ENCODE peak calls at places on chromosomes 7 and 10, in ten cellular contexts. J is heart right ventricle; X is foreskin fibroblast; B is heart left ventricle; M is Karpas-422; V is bronchial epithelial cell; Z is brain microvascular endothelial cell; I is CD4-positive, alpha-beta memory T cell; G is adrenal gland; F is choroid plexus epithelial cell. A is an unnamed sample.

GRCh38 chr7:51316666-51317581 is at the start of gene COBL:
- DNase-seq in J (peak), F (no peak), G (no peak), Z (no peak), V (no peak), I (no peak), X (no peak), M (no peak), B (peak), A (peak)

GRCh38 chr10:78456649-78457400 is 423.2 kb downstream of the RPS24 start:
- DNase-seq in G (no peak), M (no peak), I (no peak), Z (no peak), J (no peak), B (no peak), F (no peak), V (no peak), X (no peak), A (no peak)

GRCh38 chr10:87585565-87586514 is 73.8 kb upstream of the PAPSS2 start:
- DNase-seq in M (no peak), F (peak), Z (peak), G (no peak), J (no peak), V (peak), I (no peak), B (no peak), X (peak), A (peak)

GRCh38 chr10:61965694-61966284 is 64.3 kb downstream of the ARID5B start:
- DNase-seq in X (no peak), V (no peak), J (no peak), M (no peak), G (no peak), B (no peak), Z (no peak), I (no peak), F (no peak), A (no peak)

GRCh38 chr7:42720871-42721835 is 190.7 kb downstream of the C7orf25 start:
- DNase-seq in X (no peak), J (no peak), G (no peak), Z (no peak), V (no peak), I (no peak), M (no peak), B (no peak), F (no peak), A (no peak)

GRCh38 chr10:4663162-4663992 is 162.6 kb upstream of the AKR1E2 start:
- DNase-seq in J (no peak), I (no peak), X (peak), G (peak), F (peak), M (peak), Z (peak), B (peak), V (peak), A (peak)

GRCh38 chr10:93993414-93993781 is 333 bp upstream of the PLCE1 start:
- DNase-seq in G (no peak), B (no peak), J (no peak), V (no peak), Z (no peak), M (no peak), X (no peak), F (no peak), I (no peak), A (no peak)

GRCh38 chr7:518630-519428 is 817 bp downstream of the PDGFA start:
- DNase-seq in G (peak), V (peak), Z (peak), F (peak), M (peak), X (peak), B (peak), J (peak), I (no peak), A (peak)

GRCh38 chr7:4681922-4682620 is at the start of gene FOXK1:
- DNase-seq in V (no peak), Z (no peak), M (peak), B (peak), I (peak), F (peak), X (peak), J (peak), G (peak), A (peak)

GRCh38 chr7:79308176-79308575 is 145.3 kb downstream of the MAGI2 start:
- DNase-seq in V (peak), G (peak), Z (no peak), M (no peak), J (no peak), I (no peak), F (peak), X (peak), B (no peak), A (peak)

GRCh38 chr7:47915066-47915976 is 32.9 kb downstream of the PKD1L1 start:
- DNase-seq in B (no peak), M (no peak), Z (peak), I (no peak), J (no peak), F (peak), X (peak), V (no peak), G (no peak), A (no peak)

GRCh38 chr10:29317423-29318021 is 28.7 kb downstream of the LYZL1 start:
- DNase-seq in G (no peak), Z (no peak), V (no peak), M (no peak), J (no peak), F (no peak), B (no peak), X (no peak), I (no peak), A (no peak)

GRCh38 chr7:151426486-151426905 is 13.4 kb downstream of the CRYGN start:
- DNase-seq in J (peak), G (peak), V (no peak), M (no peak), X (peak), F (peak), I (no peak), Z (peak), B (peak), A (peak)

GRCh38 chr10:47374611-47375536 is 9.2 kb downstream of the ZNF488 start:
- DNase-seq in X (peak), M (no peak), J (no peak), V (no peak), F (peak), B (peak), I (no peak), Z (peak), G (no peak), A (no peak)

DNA sequence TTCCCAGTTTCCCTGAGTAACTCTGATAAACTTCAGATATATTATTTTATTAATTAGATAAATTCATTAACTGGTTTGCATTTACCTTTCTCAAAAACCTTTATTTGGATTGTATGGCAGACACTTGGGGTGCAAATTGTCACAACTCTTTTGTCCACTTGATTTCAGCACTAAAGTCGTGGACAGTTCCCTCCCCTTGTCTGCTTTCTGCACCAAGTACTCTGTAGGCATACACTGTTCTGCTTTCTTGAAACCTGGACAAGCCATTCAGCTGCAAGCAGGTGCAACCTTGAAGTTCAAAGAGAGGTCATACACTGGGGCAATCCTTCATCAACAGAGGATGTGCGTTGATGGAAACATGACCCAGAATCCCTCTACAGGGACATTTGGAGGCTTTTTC is 162.9 kb downstream of the ARL5B start:
- DNase-seq in I (no peak), X (peak), M (peak), V (peak), G (no peak), Z (peak), J (no peak), F (peak), B (no peak), A (peak)
- H3K4me3 ChIP-seq in I (no peak), X (no peak), M (no peak), V (no peak), G (no peak), Z (no peak), J (no peak), F (no peak), B (no peak), A (no peak)

GRCh38 chr7:32518534-32519140 is 23.3 kb downstream of the AVL9 start:
- DNase-seq in M (peak), V (no peak), Z (no peak), I (no peak), F (peak), J (no peak), B (no peak), X (peak), G (no peak), A (peak)
- H3K4me3 ChIP-seq in M (no peak), V (no peak), Z (no peak), I (no peak), F (no peak), J (no peak), B (no peak), X (no peak), G (no peak), A (no peak)

DNA sequence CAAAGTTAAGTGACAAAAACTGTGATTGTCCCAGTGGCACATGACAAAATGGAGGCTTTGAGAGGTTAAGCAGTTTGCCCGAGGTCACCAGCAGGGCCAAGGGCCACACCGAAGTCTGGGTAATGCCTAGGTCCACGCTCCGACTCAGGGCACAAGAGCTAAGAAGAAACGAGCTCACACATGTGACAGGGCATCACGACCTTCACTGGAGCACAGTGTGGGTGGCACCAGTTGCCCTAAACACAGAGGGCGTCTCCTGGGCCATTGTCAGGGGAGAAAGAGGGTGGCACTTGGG is 110.4 kb downstream of the OAT start:
- DNase-seq in Z (no peak), X (no peak), I (no peak), F (no peak), J (no peak), M (no peak), G (no peak), V (no peak), B (no peak), A (no peak)
- H3K4me3 ChIP-seq in Z (no peak), X (no peak), I (no peak), F (no peak), J (no peak), M (no peak), G (no peak), V (no peak), B (no peak), A (no peak)

GRCh38 chr7:29360633-29361625 is 166.4 kb downstream of the CHN2 start:
- DNase-seq in J (no peak), F (no peak), B (no peak), Z (no peak), V (no peak), G (no peak), I (no peak), M (no peak), X (no peak), A (no peak)

GRCh38 chr7:29363636-29364425 is 169.3 kb downstream of the CHN2 start:
- DNase-seq in I (no peak), J (no peak), X (no peak), B (no peak), Z (no peak), V (peak), F (no peak), G (no peak), M (no peak), A (peak)

GRCh38 chr7:29359480-29360093 is 165.0 kb downstream of the CHN2 start:
- DNase-seq in F (no peak), Z (no peak), M (peak), B (no peak), G (no peak), J (no peak), X (no peak), V (no peak), I (no peak), A (no peak)

GRCh38 chr7:29365423-29365822 is 170.8 kb downstream of the CHN2 start:
- DNase-seq in G (no peak), Z (no peak), F (no peak), I (no peak), V (no peak), B (no peak), M (no peak), X (no peak), J (no peak), A (no peak)

DNA sequence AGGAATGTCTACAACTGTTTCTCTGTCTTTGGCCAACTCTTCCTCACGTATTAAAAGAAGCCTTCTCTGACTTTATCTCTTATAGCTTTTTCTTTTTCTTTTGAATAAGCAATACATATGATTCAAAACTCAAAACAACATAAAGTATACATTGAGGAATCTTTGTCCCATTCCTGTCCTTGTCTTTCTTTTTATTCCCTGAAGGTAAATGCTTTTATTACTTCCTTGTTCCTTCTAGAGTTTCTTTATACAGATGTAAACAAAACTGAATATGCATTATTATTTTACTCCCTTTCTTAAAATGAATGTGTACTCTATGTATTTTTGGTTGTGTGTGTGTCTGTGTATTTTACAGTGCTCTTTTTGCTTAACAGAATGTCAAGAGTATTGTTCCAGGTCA is 170.1 kb downstream of the CHN2 start:
- DNase-seq in B (no peak), F (no peak), V (no peak), M (no peak), Z (no peak), G (no peak), I (no peak), J (no peak), X (no peak), A (no peak)
- H3K4me3 ChIP-seq in B (no peak), F (no peak), V (no peak), M (no peak), Z (no peak), G (no peak), I (no peak), J (no peak), X (no peak), A (no peak)

DNA sequence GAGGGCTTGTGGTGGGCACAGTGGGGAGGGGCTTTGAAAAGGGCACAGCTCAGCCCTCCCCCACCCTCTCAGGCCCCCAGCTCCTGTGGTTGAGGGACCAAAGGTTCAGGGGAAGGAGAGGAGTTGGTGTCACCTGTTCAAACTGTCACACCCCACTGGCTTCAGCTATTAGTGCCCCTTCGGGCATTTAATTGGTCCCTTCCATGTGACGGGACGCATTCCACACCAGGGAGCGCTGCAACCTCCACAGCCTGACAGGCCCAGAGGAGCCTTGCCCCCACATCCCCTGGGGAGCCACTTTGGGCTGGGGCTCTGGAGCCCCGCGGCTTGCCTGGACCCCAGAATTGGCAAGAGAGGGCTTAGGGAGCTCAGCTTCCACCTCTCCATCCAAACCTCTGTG is 75.7 kb downstream of the C10orf105 start:
- DNase-seq in F (no peak), M (no peak), G (no peak), V (no peak), J (no peak), B (no peak), Z (no peak), I (no peak), X (no peak), A (no peak)
- H3K4me3 ChIP-seq in F (no peak), M (peak), G (no peak), V (no peak), J (no peak), B (no peak), Z (no peak), I (no peak), X (no peak), A (no peak)

GRCh38 chr10:113094114-113094486 is 144.1 kb downstream of the TCF7L2 start:
- DNase-seq in X (peak), G (no peak), M (no peak), F (peak), I (peak), V (peak), B (no peak), J (no peak), Z (no peak), A (peak)
- H3K4me3 ChIP-seq in X (no peak), G (no peak), M (no peak), F (no peak), I (no peak), V (no peak), B (no peak), J (no peak), Z (no peak), A (no peak)